ENCODE peak calls at places on chromosomes 16 and 17, in eight cellular contexts. One of them, this sample, is unnamed.
A peak's percentile ranks its signal among the peaks of the same experiment; 100 is the strongest.

GRCh38 chr17:57135748-57136342 is 50.8 kb downstream of the AKAP1 start:
- DNase-seq in gastrocnemius medialis: no peak
- DNase-seq in B cell: no peak
- DNase-seq in ovary: no peak
- DNase-seq in RWPE1: no peak
- DNase-seq in WTC11: no peak
- DNase-seq in type B pancreatic cell: no peak
- DNase-seq in neural crest cell: no peak
- DNase-seq in this sample: no peak

GRCh38 chr16:11117576-11118211 is 138.3 kb downstream of the SOCS1 start:
- DNase-seq in ovary: no peak
- DNase-seq in type B pancreatic cell: no peak
- DNase-seq in RWPE1: no peak
- DNase-seq in WTC11: no peak
- DNase-seq in gastrocnemius medialis: no peak
- DNase-seq in neural crest cell: no peak
- DNase-seq in B cell: no peak
- DNase-seq in this sample: no peak

GRCh38 chr17:17613708-17614114 is 22.2 kb upstream of the PEMT start:
- DNase-seq in type B pancreatic cell: no peak
- DNase-seq in gastrocnemius medialis: peak; percentile 25
- DNase-seq in B cell: peak; percentile 49
- DNase-seq in WTC11: peak; percentile 75
- DNase-seq in ovary: peak; percentile 45
- DNase-seq in RWPE1: peak; percentile 51
- DNase-seq in neural crest cell: peak; percentile 58
- DNase-seq in this sample: peak; percentile 64

GRCh38 chr17:68355093-68355492 is 63.8 kb downstream of the ARSG start:
- DNase-seq in B cell: no peak
- DNase-seq in gastrocnemius medialis: no peak
- DNase-seq in RWPE1: no peak
- DNase-seq in ovary: no peak
- DNase-seq in neural crest cell: no peak
- DNase-seq in WTC11: no peak
- DNase-seq in type B pancreatic cell: no peak
- DNase-seq in this sample: no peak

GRCh38 chr17:71392715-71393567 is 727.9 kb upstream of the SOX9 start:
- DNase-seq in type B pancreatic cell: no peak
- DNase-seq in neural crest cell: no peak
- DNase-seq in ovary: no peak
- DNase-seq in gastrocnemius medialis: no peak
- DNase-seq in B cell: no peak
- DNase-seq in RWPE1: peak; percentile 13
- DNase-seq in WTC11: no peak
- DNase-seq in this sample: no peak

GRCh38 chr17:35742896-35743477 is 10.1 kb downstream of the GAS2L2 start:
- DNase-seq in RWPE1: no peak
- DNase-seq in ovary: peak; percentile 23
- DNase-seq in WTC11: no peak
- DNase-seq in B cell: peak; percentile 30
- DNase-seq in gastrocnemius medialis: no peak
- DNase-seq in type B pancreatic cell: no peak
- DNase-seq in neural crest cell: no peak
- DNase-seq in this sample: no peak

GRCh38 chr17:63246344-63246743 is 199.8 kb downstream of the CYB561 start:
- DNase-seq in gastrocnemius medialis: no peak
- DNase-seq in type B pancreatic cell: no peak
- DNase-seq in ovary: no peak
- DNase-seq in RWPE1: no peak
- DNase-seq in B cell: no peak
- DNase-seq in WTC11: no peak
- DNase-seq in neural crest cell: no peak
- DNase-seq in this sample: no peak

GRCh38 chr17:81691196-81691595 is 7.4 kb downstream of the HGS start:
- DNase-seq in WTC11: no peak
- DNase-seq in RWPE1: no peak
- DNase-seq in B cell: peak; percentile 35
- DNase-seq in gastrocnemius medialis: no peak
- DNase-seq in neural crest cell: no peak
- DNase-seq in ovary: no peak
- DNase-seq in type B pancreatic cell: no peak
- DNase-seq in this sample: no peak

GRCh38 chr16:20910781-20911321 is 10.3 kb downstream of the LYRM1 start:
- DNase-seq in gastrocnemius medialis: no peak
- DNase-seq in ovary: no peak
- DNase-seq in RWPE1: peak; percentile 70
- DNase-seq in B cell: no peak
- DNase-seq in type B pancreatic cell: no peak
- DNase-seq in WTC11: no peak
- DNase-seq in neural crest cell: no peak
- DNase-seq in this sample: no peak

GRCh38 chr16:74281285-74281684 is 15.3 kb upstream of the PSMD7 start:
- DNase-seq in B cell: no peak
- DNase-seq in RWPE1: no peak
- DNase-seq in gastrocnemius medialis: no peak
- DNase-seq in neural crest cell: no peak
- DNase-seq in type B pancreatic cell: no peak
- DNase-seq in ovary: no peak
- DNase-seq in WTC11: no peak
- DNase-seq in this sample: no peak

GRCh38 chr17:48027322-48027981 is 10.1 kb downstream of the COPZ2 start:
- DNase-seq in ovary: no peak
- DNase-seq in gastrocnemius medialis: no peak
- DNase-seq in neural crest cell: no peak
- DNase-seq in RWPE1: no peak
- DNase-seq in WTC11: no peak
- DNase-seq in B cell: no peak
- DNase-seq in type B pancreatic cell: no peak
- DNase-seq in this sample: no peak

GRCh38 chr17:58308173-58308984 is 20.2 kb downstream of the TSPOAP1 start:
- DNase-seq in neural crest cell: no peak
- DNase-seq in gastrocnemius medialis: no peak
- DNase-seq in RWPE1: no peak
- DNase-seq in B cell: peak; percentile 30
- DNase-seq in WTC11: peak; percentile 75
- DNase-seq in ovary: peak; percentile 33
- DNase-seq in type B pancreatic cell: peak; percentile 68
- DNase-seq in this sample: no peak
- TF ChIP-seq CTCF in neural crest cell: peak; percentile 49
- TF ChIP-seq CTCF in gastrocnemius medialis: no peak
- TF ChIP-seq CTCF in RWPE1: no peak
- TF ChIP-seq CTCF in B cell: no peak
- TF ChIP-seq CTCF in WTC11: no peak
- TF ChIP-seq CTCF in ovary: no peak
- TF ChIP-seq CTCF in type B pancreatic cell: peak; percentile 54
- TF ChIP-seq CTCF in this sample: no peak

GRCh38 chr17:75263051-75263450 is 1.4 kb downstream of the MRPS7 start:
- DNase-seq in ovary: no peak
- DNase-seq in B cell: no peak
- DNase-seq in gastrocnemius medialis: no peak
- DNase-seq in neural crest cell: no peak
- DNase-seq in RWPE1: no peak
- DNase-seq in type B pancreatic cell: no peak
- DNase-seq in WTC11: no peak
- DNase-seq in this sample: no peak
- TF ChIP-seq CTCF in ovary: no peak
- TF ChIP-seq CTCF in B cell: no peak
- TF ChIP-seq CTCF in gastrocnemius medialis: no peak
- TF ChIP-seq CTCF in neural crest cell: no peak
- TF ChIP-seq CTCF in RWPE1: no peak
- TF ChIP-seq CTCF in type B pancreatic cell: no peak
- TF ChIP-seq CTCF in WTC11: no peak
- TF ChIP-seq CTCF in this sample: no peak

GRCh38 chr17:8109669-8110455 is 8.5 kb downstream of the ALOXE3 start:
- DNase-seq in ovary: peak; percentile 71
- DNase-seq in type B pancreatic cell: no peak
- DNase-seq in WTC11: peak; percentile 90
- DNase-seq in neural crest cell: peak; percentile 50
- DNase-seq in RWPE1: peak; percentile 55
- DNase-seq in B cell: peak; percentile 92
- DNase-seq in gastrocnemius medialis: no peak
- DNase-seq in this sample: peak; percentile 87
- TF ChIP-seq CTCF in ovary: peak; percentile 21
- TF ChIP-seq CTCF in type B pancreatic cell: peak; percentile 92
- TF ChIP-seq CTCF in WTC11: peak; percentile 85
- TF ChIP-seq CTCF in neural crest cell: peak; percentile 95
- TF ChIP-seq CTCF in RWPE1: peak; percentile 92
- TF ChIP-seq CTCF in B cell: peak; percentile 93
- TF ChIP-seq CTCF in gastrocnemius medialis: peak; percentile 82
- TF ChIP-seq CTCF in this sample: peak; percentile 93

GRCh38 chr17:79189264-79189663 is 114.6 kb downstream of the ENGASE start:
- DNase-seq in ovary: no peak
- DNase-seq in RWPE1: no peak
- DNase-seq in WTC11: no peak
- DNase-seq in neural crest cell: no peak
- DNase-seq in gastrocnemius medialis: no peak
- DNase-seq in B cell: no peak
- DNase-seq in type B pancreatic cell: no peak
- DNase-seq in this sample: no peak

GRCh38 chr17:79187186-79187585 is 112.6 kb downstream of the ENGASE start:
- DNase-seq in B cell: no peak
- DNase-seq in ovary: no peak
- DNase-seq in RWPE1: no peak
- DNase-seq in gastrocnemius medialis: no peak
- DNase-seq in neural crest cell: no peak
- DNase-seq in WTC11: no peak
- DNase-seq in type B pancreatic cell: no peak
- DNase-seq in this sample: no peak

GRCh38 chr17:79186406-79186805 is 111.8 kb downstream of the ENGASE start:
- DNase-seq in B cell: no peak
- DNase-seq in gastrocnemius medialis: no peak
- DNase-seq in RWPE1: no peak
- DNase-seq in neural crest cell: no peak
- DNase-seq in WTC11: no peak
- DNase-seq in ovary: no peak
- DNase-seq in type B pancreatic cell: no peak
- DNase-seq in this sample: no peak

GRCh38 chr17:79188679-79189078 is 114.1 kb downstream of the ENGASE start:
- DNase-seq in gastrocnemius medialis: no peak
- DNase-seq in B cell: no peak
- DNase-seq in neural crest cell: no peak
- DNase-seq in type B pancreatic cell: no peak
- DNase-seq in WTC11: no peak
- DNase-seq in ovary: no peak
- DNase-seq in RWPE1: no peak
- DNase-seq in this sample: no peak

GRCh38 chr17:79188048-79188447 is 113.4 kb downstream of the ENGASE start:
- DNase-seq in B cell: peak; percentile 82
- DNase-seq in WTC11: peak; percentile 85
- DNase-seq in RWPE1: peak; percentile 71
- DNase-seq in gastrocnemius medialis: no peak
- DNase-seq in type B pancreatic cell: no peak
- DNase-seq in neural crest cell: peak; percentile 39
- DNase-seq in ovary: no peak
- DNase-seq in this sample: peak; percentile 71
- TF ChIP-seq CTCF in B cell: peak; percentile 71
- TF ChIP-seq CTCF in WTC11: peak; percentile 65
- TF ChIP-seq CTCF in RWPE1: peak; percentile 73
- TF ChIP-seq CTCF in gastrocnemius medialis: peak; percentile 55
- TF ChIP-seq CTCF in type B pancreatic cell: peak; percentile 77
- TF ChIP-seq CTCF in neural crest cell: peak; percentile 67
- TF ChIP-seq CTCF in ovary: no peak
- TF ChIP-seq CTCF in this sample: peak; percentile 58

DNA sequence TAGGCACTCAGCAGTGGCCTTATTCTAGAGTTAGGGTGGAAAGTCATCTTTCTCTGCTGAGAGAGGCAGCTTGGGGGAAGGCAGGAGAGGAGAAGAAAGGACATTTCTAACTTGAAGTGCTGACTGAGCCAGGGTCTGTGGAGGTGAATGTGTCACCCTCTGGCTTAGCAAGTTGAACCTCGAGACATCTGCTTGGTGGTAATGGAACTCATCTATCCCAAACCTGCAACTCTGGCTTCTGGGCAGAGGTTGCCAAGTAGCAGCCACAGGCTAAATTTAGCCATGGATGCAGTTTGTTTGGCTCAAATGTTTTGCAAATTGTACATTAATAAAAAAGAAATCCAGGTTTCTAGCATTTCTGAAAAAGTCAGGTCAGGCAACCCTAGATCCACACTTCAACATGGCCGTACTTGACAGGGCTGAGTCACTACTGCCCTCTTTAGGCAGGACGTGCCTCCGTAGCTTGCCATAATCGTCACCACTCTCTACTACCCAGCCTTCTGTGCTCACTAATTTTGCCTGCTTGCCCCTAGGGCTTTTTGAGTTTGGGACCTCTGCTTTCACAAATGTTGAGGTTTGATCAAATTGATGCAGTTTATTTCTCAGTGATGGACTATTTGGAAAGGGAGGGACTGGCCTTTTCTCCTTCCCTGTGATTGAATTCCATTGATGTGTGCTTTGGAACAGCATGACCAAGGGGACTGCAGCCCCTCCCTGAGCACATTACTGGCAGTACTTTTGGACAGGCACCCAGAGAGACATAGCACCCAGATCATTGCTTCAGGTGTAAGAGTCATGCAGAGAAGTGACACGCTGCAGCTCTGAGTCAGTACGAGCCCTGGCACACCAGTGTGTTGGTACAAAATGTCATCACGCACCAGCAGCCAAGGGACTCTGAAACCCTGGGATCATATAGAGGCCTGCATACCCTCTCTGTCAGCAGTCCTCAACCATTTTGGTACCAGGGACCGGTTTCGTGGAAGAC is 5.2 kb downstream of the CDH13 start:
- DNase-seq in gastrocnemius medialis: peak; percentile 90
- DNase-seq in type B pancreatic cell: no peak
- DNase-seq in neural crest cell: no peak
- DNase-seq in B cell: no peak
- DNase-seq in WTC11: peak; percentile 23
- DNase-seq in ovary: no peak
- DNase-seq in RWPE1: no peak
- DNase-seq in this sample: no peak
- TF ChIP-seq CTCF in gastrocnemius medialis: peak; percentile 45
- TF ChIP-seq CTCF in type B pancreatic cell: peak; percentile 52
- TF ChIP-seq CTCF in neural crest cell: peak; percentile 39
- TF ChIP-seq CTCF in B cell: no peak
- TF ChIP-seq CTCF in WTC11: no peak
- TF ChIP-seq CTCF in ovary: no peak
- TF ChIP-seq CTCF in RWPE1: peak; percentile 14
- TF ChIP-seq CTCF in this sample: no peak

GRCh38 chr16:60225541-60225940 is 1491.4 kb upstream of the GOT2 start:
- DNase-seq in RWPE1: no peak
- DNase-seq in type B pancreatic cell: no peak
- DNase-seq in B cell: no peak
- DNase-seq in neural crest cell: no peak
- DNase-seq in ovary: no peak
- DNase-seq in WTC11: no peak
- DNase-seq in gastrocnemius medialis: no peak
- DNase-seq in this sample: no peak
- TF ChIP-seq CTCF in RWPE1: no peak
- TF ChIP-seq CTCF in type B pancreatic cell: no peak
- TF ChIP-seq CTCF in B cell: no peak
- TF ChIP-seq CTCF in neural crest cell: no peak
- TF ChIP-seq CTCF in ovary: no peak
- TF ChIP-seq CTCF in WTC11: no peak
- TF ChIP-seq CTCF in gastrocnemius medialis: no peak
- TF ChIP-seq CTCF in this sample: no peak

This sample was measured in GM10248.